ENCODE peak calls at places on chromosomes 1 and 21, in four cellular contexts. H is A549; F is mesothelial cell of epicardium; A is activated CD8-positive, alpha-beta T cell treated with anti-CD3 and anti-CD28 coated beads for 36 hours. U is an unnamed sample.

GRCh38 chr1:57041901-57042300 is 76.1 kb upstream of the C8B start:
- DNase-seq in A (no peak), F (no peak), H (no peak), U (no peak)

GRCh38 chr1:6025269-6026094 is 20.2 kb upstream of the KCNAB2 start:
- DNase-seq in H (no peak), F (no peak), A (peak), U (no peak)

GRCh38 chr1:190436615-190437014 is 41.0 kb downstream of the BRINP3 start:
- DNase-seq in F (no peak), H (peak), A (peak), U (no peak)

GRCh38 chr1:41417335-41417682 is 56.1 kb downstream of the FOXO6 start:
- DNase-seq in A (no peak), F (no peak), H (no peak), U (no peak)

GRCh38 chr1:203271018-203271743 is 34.1 kb upstream of the BTG2 start:
- DNase-seq in F (no peak), H (peak), A (peak), U (no peak)

GRCh38 chr1:8552135-8552534 is 234.2 kb downstream of the SLC45A1 start:
- DNase-seq in A (peak), H (no peak), F (no peak), U (no peak)

GRCh38 chr21:27582946-27583270 is 616.0 kb upstream of the ADAMTS5 start:
- DNase-seq in H (no peak), F (no peak), A (no peak), U (no peak)

GRCh38 chr1:39977202-39977601 is 22.3 kb downstream of the MFSD2A start:
- DNase-seq in H (no peak), A (no peak), F (no peak), U (no peak)

GRCh38 chr1:211632808-211633522 is 42.5 kb downstream of the NEK2 start:
- DNase-seq in A (no peak), H (no peak), F (no peak), U (no peak)

GRCh38 chr1:152870831-152871730 is 7.0 kb upstream of the SMCP start:
- DNase-seq in F (no peak), H (peak), A (peak), U (no peak)

GRCh38 chr1:170864238-170864637 is 71.1 kb upstream of the MROH9 start:
- DNase-seq in H (no peak), A (no peak), F (no peak), U (no peak)

GRCh38 chr1:194045416-194045815 is 859.0 kb upstream of the B3GALT2 start:
- DNase-seq in H (no peak), A (no peak), F (no peak), U (no peak)

GRCh38 chr1:108194051-108194450 is 6.1 kb downstream of the SLC25A24 start:
- DNase-seq in A (no peak), F (no peak), H (no peak), U (no peak)

GRCh38 chr1:205077158-205077933 is 6.9 kb downstream of the TMEM81 start:
- DNase-seq in A (no peak), H (no peak), F (no peak), U (no peak)

GRCh38 chr1:8587784-8588183 is 229.7 kb downstream of the RERE start:
- DNase-seq in H (no peak), A (no peak), F (no peak), U (no peak)

GRCh38 chr1:87863317-87863716 is 534.6 kb downstream of the LMO4 start:
- DNase-seq in H (no peak), F (no peak), A (no peak), U (no peak)

GRCh38 chr1:202105571-202106339 is 17.0 kb upstream of the GPR37L1 start:
- DNase-seq in A (no peak), H (peak), F (no peak), U (no peak)

GRCh38 chr21:41953249-41953830 is 478 bp downstream of the C2CD2 start:
- DNase-seq in H (no peak), A (no peak), F (no peak), U (no peak)

GRCh38 chr1:7587726-7588456 is 183.2 kb upstream of the VAMP3 start:
- DNase-seq in F (peak), A (no peak), H (no peak), U (no peak)

GRCh38 chr1:184888505-184888904 is 85.8 kb downstream of the NIBAN1 start:
- DNase-seq in F (no peak), H (no peak), A (no peak), U (no peak)

GRCh38 chr1:87044840-87045239 is 130.4 kb downstream of the HS2ST1 start:
- DNase-seq in A (peak), F (no peak), H (no peak), U (no peak)

GRCh38 chr1:34320081-34320480 is 143.4 kb downstream of the C1orf94 start:
- DNase-seq in H (no peak), A (no peak), F (no peak), U (no peak)

GRCh38 chr1:222749927-222750326 is 12.9 kb downstream of the FAM177B start:
- DNase-seq in F (no peak), A (no peak), H (no peak), U (no peak)
- TF ChIP-seq CTCF in F (no peak), A (no peak), H (no peak), U (no peak)

GRCh38 chr1:155932487-155932886 is 1.7 kb downstream of the KHDC4 start:
- DNase-seq in H (no peak), F (no peak), A (no peak), U (no peak)

GRCh38 chr1:155932085-155932484 is 2.1 kb downstream of the KHDC4 start:
- DNase-seq in H (no peak), A (no peak), F (no peak), U (no peak)

GRCh38 chr1:155934933-155935590 is 849 bp upstream of the KHDC4 start:
- DNase-seq in A (no peak), H (no peak), F (no peak), U (no peak)

GRCh38 chr1:155933591-155934096 is 569 bp downstream of the KHDC4 start:
- DNase-seq in H (no peak), A (no peak), F (no peak), U (no peak)

GRCh38 chr1:155934097-155934932 is at the start of gene KHDC4:
- DNase-seq in H (peak), F (peak), A (peak), U (peak)
- TF ChIP-seq CTCF in H (no peak), F (no peak), A (no peak), U (peak)

GRCh38 chr1:181087400-181087901 is 1.0 kb upstream of the IER5 start:
- DNase-seq in F (no peak), H (no peak), A (peak), U (no peak)

GRCh38 chr1:181086926-181087325 is 1.6 kb upstream of the IER5 start:
- DNase-seq in A (no peak), F (no peak), H (no peak), U (no peak)

GRCh38 chr1:181089777-181090505 is 1.4 kb downstream of the IER5 start:
- DNase-seq in A (peak), H (no peak), F (peak), U (peak)

GRCh38 chr1:181089017-181089776 is 697 bp downstream of the IER5 start:
- DNase-seq in F (no peak), A (peak), H (no peak), U (no peak)

GRCh38 chr1:181088079-181089016 is at the start of gene IER5:
- DNase-seq in A (peak), H (peak), F (peak), U (peak)
- TF ChIP-seq CTCF in A (no peak), H (no peak), F (no peak), U (no peak)

DNA sequence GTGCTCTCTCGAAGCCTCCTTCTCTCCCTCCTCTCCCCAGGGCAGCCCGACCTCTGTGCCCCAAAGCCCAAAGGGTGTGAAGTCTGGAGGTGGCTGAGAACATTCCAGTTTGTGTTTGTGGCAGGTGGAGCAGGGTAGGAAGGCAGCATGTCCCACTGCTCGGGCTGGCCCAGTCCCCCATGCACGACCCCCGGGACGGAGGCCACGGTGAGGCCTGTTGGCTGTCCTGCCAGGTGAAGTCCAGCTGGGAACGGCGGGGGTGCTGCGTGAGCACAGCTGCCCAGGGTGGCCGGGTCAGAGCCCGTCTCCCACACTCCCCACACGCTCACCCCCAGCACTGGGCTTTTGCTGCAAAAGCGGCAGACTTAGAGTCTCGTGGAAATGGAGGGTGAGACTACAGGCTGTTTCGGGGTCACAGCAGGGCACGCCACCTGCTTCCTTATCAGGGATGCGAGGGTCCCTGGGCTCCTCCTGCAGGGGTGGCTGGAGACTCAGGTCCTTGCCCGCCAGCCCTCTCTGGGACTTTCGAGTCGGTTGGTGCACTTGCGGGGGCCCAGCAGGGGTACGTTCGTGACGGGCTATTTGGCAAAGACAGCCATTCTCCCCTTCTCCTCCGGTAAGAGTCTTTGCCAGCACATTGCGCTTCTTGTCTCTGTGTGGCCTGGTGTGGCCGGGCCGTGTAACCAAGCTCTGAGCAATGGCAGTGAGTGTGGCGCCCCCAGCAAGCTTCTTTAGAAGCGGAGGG is 40.3 kb downstream of the MORN1 start:
- DNase-seq in H (no peak), A (no peak), F (peak), U (no peak)
- TF ChIP-seq CTCF in H (no peak), A (no peak), F (no peak), U (no peak)

DNA sequence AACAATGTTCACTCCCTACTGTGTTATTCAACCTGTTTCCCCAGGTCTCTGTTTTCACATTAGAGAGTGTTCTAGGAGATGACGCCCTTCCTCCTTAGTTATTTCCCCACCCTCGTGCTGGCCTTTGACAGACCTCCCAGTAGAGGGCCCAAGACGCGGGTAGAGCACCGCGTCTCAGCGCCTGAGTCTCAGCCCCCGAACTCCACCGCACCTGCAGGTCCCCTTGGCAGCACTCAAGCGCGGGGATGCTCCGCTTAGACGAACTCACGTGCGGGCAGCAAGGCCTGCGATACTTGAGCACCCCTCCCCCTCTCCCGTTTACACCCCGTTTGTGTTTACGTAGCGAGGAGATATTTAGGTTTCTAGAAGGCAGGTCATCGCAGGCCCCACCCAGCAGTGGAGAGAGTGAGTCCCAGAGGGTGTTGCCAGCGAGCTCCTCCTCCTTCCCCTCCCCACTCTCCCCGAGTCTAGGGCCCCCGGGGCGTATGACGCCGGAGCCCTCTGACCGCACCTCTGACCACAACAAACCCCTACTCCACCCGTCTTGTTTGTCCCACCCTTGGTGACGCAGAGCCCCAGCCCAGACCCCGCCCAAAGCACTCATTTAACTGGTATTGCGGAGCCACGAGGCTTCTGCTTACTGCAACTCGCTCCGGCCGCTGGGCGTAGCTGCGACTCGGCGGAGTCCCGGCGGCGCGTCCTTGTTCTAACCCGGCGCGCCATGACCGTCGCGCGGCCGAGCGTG is at the start of gene CD55:
- DNase-seq in A (peak), F (peak), H (peak), U (peak)
- TF ChIP-seq CTCF in A (peak), F (peak), H (peak), U (peak)

DNA sequence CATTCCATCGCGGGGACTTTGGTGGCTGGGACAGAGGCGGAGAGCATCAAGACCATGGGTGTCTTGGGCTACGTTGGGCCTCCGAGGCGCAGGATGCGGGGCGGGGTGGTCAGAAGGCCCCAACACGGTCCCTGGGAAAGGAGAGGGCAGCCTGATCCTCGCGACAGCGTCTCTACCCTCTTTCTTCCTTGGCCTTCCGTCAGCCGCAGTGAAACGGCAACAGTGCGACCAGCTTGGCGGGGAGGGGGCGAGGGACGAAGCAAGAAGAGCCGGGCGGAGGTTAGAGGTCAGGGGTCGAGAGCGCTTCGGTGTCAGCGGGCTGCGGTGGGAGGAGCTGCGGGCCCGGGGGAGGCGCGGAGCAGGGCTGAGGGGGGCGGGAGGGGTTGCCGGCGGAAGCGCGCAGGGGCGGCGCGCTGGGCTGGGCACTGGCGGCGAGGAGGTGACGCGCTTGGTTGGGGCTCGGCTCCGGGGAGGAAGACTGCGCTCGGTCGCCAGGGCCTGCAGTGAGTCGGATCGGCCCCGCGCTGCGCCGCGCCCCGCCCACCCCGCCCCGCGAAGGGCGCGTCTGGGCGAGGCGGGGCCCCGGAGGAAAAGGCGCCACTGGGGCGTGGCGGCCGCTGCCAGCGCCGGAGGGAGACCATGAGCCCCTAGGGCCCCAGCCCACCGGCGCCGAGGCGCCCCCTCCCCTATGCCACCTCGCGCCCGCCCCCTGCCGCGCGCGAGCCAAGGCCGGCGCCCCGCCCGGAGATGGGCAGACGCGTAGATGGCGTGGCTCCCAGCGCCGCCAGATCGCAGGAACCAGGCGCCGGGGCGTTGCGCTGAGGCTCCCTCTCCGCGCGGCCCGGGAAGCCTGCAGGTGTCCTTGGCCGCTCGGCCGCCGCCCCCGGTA is at the start of gene KCNC4:
- DNase-seq in A (peak), H (peak), F (no peak), U (peak)
- TF ChIP-seq CTCF in A (no peak), H (no peak), F (no peak), U (no peak)

DNA sequence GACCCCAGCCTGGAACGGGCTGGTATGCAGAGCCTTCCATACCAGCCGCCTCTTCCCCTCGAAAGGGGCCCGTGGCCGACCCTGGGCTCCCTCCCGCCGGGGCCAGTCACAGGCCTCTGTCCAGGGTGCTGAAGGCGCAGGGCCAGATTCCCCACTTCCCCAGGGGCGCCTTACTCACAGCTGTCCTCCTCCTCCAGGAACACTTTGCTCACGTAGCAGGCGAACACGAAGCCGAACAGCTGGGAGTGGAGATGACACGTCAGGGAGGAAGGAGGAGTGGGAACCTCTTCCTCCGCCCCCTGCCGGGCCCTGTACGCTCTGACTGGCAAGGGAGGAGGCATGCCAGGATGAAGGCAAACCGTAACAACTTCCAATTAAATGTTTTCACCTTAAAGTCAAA is 57.3 kb downstream of the NKAIN1 start:
- DNase-seq in A (peak), F (peak), H (peak), U (peak)
- TF ChIP-seq CTCF in A (no peak), F (no peak), H (peak), U (peak)

GRCh38 chr1:118303534-118303933 is 118.5 kb upstream of the SPAG17 start:
- DNase-seq in F (no peak), H (no peak), A (no peak), U (no peak)

GRCh38 chr1:118300808-118301207 is 115.8 kb upstream of the SPAG17 start:
- DNase-seq in F (no peak), A (no peak), H (no peak), U (no peak)

GRCh38 chr1:118302145-118302544 is 117.1 kb upstream of the SPAG17 start:
- DNase-seq in H (no peak), F (no peak), A (no peak), U (no peak)

DNA sequence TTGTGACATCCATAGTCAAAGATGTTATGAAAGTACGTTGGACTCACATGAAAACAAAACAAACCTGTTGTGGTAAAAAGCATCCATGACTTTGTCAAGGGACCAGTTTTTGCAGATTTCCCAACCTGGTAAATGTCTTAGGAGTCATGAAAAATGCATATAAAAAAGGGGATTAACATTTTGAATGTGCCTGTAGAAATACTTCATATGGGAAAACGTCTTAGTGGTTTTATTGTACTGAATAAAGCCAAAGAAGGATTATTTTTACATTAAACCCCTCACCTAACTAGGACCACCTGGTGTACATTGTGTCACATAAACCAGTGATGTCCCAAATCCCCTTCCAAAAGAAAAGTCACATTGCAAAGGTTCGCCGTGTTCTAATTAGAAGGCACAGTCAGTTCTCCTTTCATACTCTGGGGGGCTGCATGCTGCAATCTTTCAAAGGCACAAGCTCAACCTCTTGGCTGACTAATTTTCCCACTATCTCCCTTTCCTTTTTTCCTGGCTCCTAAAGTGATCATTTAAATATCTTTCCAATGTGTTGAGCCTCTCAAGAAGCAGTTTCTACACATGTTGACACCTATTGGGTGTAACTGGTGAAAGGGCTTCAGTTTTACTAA is 119.8 kb upstream of the SPAG17 start:
- DNase-seq in F (no peak), A (no peak), H (no peak), U (no peak)
- TF ChIP-seq CTCF in F (no peak), A (no peak), H (no peak), U (peak)

DNA sequence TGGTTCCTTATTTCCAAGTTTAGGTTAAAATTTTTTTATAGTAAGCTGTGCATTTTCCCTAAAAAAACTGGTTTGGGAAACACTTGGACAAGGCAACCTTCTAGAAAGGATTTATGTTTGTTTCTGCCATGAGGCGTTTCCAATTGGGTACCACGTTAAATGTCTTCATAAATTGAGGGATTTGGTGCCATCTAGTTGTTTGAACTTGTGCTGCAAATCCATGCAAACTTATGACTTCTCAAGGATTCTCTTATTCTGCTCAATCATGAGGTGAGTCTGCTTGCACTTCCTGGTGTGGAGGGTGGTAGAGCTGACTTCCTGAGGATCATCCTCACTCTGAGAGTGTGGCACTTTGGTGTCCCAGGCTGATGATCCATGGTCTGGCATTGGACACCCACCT is 123.3 kb downstream of the PCNX2 start:
- DNase-seq in H (no peak), A (no peak), F (no peak), U (no peak)
- TF ChIP-seq CTCF in H (no peak), A (no peak), F (no peak), U (no peak)

GRCh38 chr21:36727886-36728285 is 29.0 kb downstream of the SIM2 start:
- DNase-seq in F (no peak), A (no peak), H (no peak), U (no peak)
- TF ChIP-seq CTCF in F (no peak), A (no peak), H (no peak), U (no peak)